ENCODE peak calls at places on chromosomes 13 and 19, in four cellular contexts. T is SK-N-SH, P is HepG2, S is K562. R is an unnamed sample.
A peak's percentile ranks its signal among the peaks of the same experiment; 100 is the strongest.

GRCh38 chr19:49638360-49638759 is 1.6 kb downstream of the RRAS start:
- DNase-seq in S (no peak), T (no peak), P (no peak), R (no peak)

GRCh38 chr19:41911889-41912731 is 16.1 kb downstream of the ERFL start:
- DNase-seq in P (no peak), S (no peak), T (no peak), R (no peak)

GRCh38 chr13:109816979-109817275 is 30.5 kb upstream of the IRS2 start:
- DNase-seq in T (no peak), P (no peak), S (no peak), R (no peak)

GRCh38 chr13:32647926-32648325 is 61.7 kb downstream of the PDS5B start:
- DNase-seq in P (no peak), S (no peak), T (no peak), R (no peak)

GRCh38 chr19:39941615-39942507 is 7.4 kb upstream of the FCGBP start:
- DNase-seq in P (no peak), S (no peak), T (no peak), R (no peak)

GRCh38 chr19:43300876-43301765 is 31.8 kb upstream of the PSG9 start:
- DNase-seq in S (no peak), P (no peak), T (no peak), R (no peak)

GRCh38 chr13:30869491-30869890 is 36.6 kb upstream of the MEDAG start:
- DNase-seq in T (no peak), S (no peak), P (no peak), R (no peak)

GRCh38 chr19:37867831-37868230 is 38.6 kb downstream of the WDR87 start:
- DNase-seq in P (no peak), S (no peak), T (no peak), R (no peak)

GRCh38 chr13:46648166-46648607 is 95.2 kb downstream of the LRCH1 start:
- DNase-seq in T (no peak), P (peak; percentile 53), S (no peak), R (peak; percentile 8)

GRCh38 chr13:44174769-44175425 is 198.7 kb upstream of the SERP2 start:
- DNase-seq in P (no peak), S (no peak), T (no peak), R (no peak)

GRCh38 chr19:56718231-56718630 is 46.7 kb upstream of the ZNF835 start:
- DNase-seq in T (no peak), P (no peak), S (no peak), R (no peak)

GRCh38 chr13:98299954-98300350 is 122.9 kb upstream of the RNF113B start:
- DNase-seq in P (no peak), S (no peak), T (no peak), R (no peak)

GRCh38 chr19:22595918-22596341 is 38.2 kb upstream of the ZNF492 start:
- DNase-seq in T (peak; percentile 42), S (peak; percentile 53), P (no peak), R (no peak)

GRCh38 chr13:60338754-60339153 is 58.3 kb upstream of the TDRD3 start:
- DNase-seq in T (no peak), P (no peak), S (no peak), R (no peak)

GRCh38 chr19:55704494-55705245 is 29.6 kb downstream of the EPN1 start:
- DNase-seq in P (no peak), T (no peak), S (no peak), R (no peak)

GRCh38 chr13:44303681-44304432 is 69.8 kb upstream of the SERP2 start:
- DNase-seq in T (peak; percentile 9), S (no peak), P (no peak), R (no peak)

GRCh38 chr13:106468207-106468606 is 67.3 kb downstream of the EFNB2 start:
- DNase-seq in S (no peak), T (no peak), P (no peak), R (no peak)

GRCh38 chr13:43245374-43245964 is 222.1 kb downstream of the DNAJC15 start:
- DNase-seq in T (no peak), P (no peak), S (no peak), R (no peak)

GRCh38 chr19:13846533-13847032 is 30.4 kb upstream of the NANOS3 start:
- DNase-seq in S (peak; percentile 78), T (peak; percentile 89), P (peak; percentile 95), R (peak; percentile 90)

GRCh38 chr19:49017666-49018351 is 918 bp upstream of the LHB start:
- DNase-seq in T (peak; percentile 89), S (peak; percentile 72), P (peak; percentile 41), R (peak; percentile 60)

DNA sequence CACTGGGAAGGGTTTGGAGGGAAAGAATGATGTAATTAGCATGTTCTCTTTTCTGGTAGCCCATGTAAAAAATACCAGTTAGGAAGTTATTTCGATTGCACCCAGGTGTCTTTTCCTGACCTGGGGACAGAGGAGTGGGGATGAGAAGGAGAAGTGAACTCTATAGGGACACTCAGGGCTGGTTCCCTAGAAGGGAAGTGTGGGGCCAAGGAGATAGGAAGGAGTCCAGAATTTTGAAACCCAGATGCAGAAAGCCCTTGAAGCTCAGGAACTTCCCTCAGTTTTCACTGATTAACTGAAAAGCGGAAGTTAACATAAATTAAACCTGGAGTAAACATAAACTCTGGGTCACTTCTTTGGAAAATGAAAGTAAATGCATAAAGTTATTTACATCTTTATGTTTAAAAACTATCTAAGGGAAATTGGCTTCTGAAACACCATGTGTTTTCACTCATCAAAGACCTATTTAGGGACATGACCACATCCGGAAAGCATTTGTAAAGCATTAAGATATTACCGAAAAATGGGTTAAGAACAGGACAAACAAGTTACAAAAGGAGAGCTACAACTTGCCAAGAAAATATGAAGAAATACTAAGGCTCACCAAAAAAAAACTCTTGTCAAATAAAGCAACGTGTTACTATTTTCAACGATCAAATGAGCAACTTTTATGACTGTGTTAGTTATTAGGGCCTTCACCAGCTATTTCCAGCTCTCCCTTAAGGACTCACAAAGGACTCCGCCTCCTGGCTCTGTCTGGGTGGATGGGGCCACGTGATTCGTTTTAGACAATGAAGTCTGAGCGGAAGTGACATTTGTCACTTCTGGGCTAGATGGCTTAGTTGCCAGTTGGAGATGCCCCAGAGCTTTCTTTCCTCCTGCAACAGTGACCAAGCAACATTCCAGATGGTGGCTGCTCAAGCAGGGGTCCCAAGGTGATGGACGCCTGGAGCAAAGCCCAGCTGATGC is 439.1 kb upstream of the ZNF507 start:
- DNase-seq in P (no peak), S (no peak), T (no peak), R (no peak)
- TF ChIP-seq ELF1 in P (no peak), S (no peak), T (no peak), R (no peak)

GRCh38 chr13:24459234-24459633 is 53.3 kb downstream of the PARP4 start:
- DNase-seq in P (no peak), S (no peak), T (no peak), R (no peak)
- TF ChIP-seq ELF1 in P (no peak), S (no peak), T (no peak), R (no peak)

DNA sequence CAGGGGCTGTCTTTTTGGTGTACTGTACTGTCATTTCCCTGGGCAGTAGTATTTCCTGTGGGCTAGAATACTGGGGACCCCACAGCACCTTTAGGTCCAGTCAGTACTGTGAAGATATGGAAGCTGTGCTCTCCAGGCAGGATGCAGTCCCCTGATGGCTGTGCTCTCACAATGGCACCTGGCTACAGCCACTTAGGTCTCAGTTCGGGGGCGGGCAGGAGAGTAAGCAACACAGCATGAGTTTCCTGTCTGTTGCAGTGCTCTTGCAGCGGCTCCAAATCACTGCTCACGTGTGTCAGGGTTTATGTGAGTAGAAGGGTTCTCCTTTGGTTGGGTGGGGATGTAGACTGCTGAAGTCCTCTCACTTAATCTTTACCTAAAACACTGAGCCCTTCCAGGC is 810.4 kb downstream of the DACH1 start:
- DNase-seq in S (no peak), T (no peak), P (no peak), R (no peak)
- TF ChIP-seq ELF1 in S (no peak), T (no peak), P (no peak), R (no peak)

GRCh38 chr13:99312493-99312883 is 5.3 kb upstream of the GPR183 start:
- DNase-seq in P (no peak), T (peak; percentile 18), S (no peak), R (no peak)
- TF ChIP-seq ELF1 in P (no peak), T (no peak), S (no peak), R (no peak)

GRCh38 chr19:3080281-3080680 is 13.9 kb upstream of the GNA11 start:
- DNase-seq in P (no peak), T (peak; percentile 27), S (no peak), R (no peak)
- TF ChIP-seq ELF1 in P (no peak), T (no peak), S (no peak), R (no peak)

GRCh38 chr19:33871605-33872004 is 74.9 kb downstream of the KCTD15 start:
- DNase-seq in P (no peak), S (no peak), T (no peak), R (no peak)

GRCh38 chr19:33866696-33867095 is 70.0 kb downstream of the KCTD15 start:
- DNase-seq in T (no peak), S (no peak), P (no peak), R (no peak)

GRCh38 chr19:33865306-33865705 is 68.6 kb downstream of the KCTD15 start:
- DNase-seq in T (no peak), S (no peak), P (no peak), R (no peak)

GRCh38 chr19:33868821-33869412 is 72.2 kb downstream of the KCTD15 start:
- DNase-seq in T (peak; percentile 73), S (no peak), P (no peak), R (no peak)

GRCh38 chr19:33868076-33868735 is 71.5 kb downstream of the KCTD15 start:
- DNase-seq in T (peak; percentile 75), S (no peak), P (no peak), R (no peak)
- TF ChIP-seq ELF1 in T (no peak), S (no peak), P (no peak), R (no peak)

GRCh38 chr13:113211774-113212173 is 2.4 kb downstream of the CUL4A start:
- DNase-seq in S (no peak), T (no peak), P (peak; percentile 51), R (no peak)
- TF ChIP-seq ELF1 in S (no peak), T (no peak), P (no peak), R (no peak)

GRCh38 chr19:52533901-52534300 is 6.4 kb downstream of the ZNF808 start:
- DNase-seq in S (no peak), T (no peak), P (no peak), R (no peak)
- TF ChIP-seq ELF1 in S (no peak), T (no peak), P (no peak), R (no peak)